ENCODE peak calls at places on chromosome 6, in eight cellular contexts. M is HFF-Myc, H is left lung, K is mucosa of descending colon, Z is astrocyte of the cerebellum, N is left ventricle myocardium inferior, R is right cardiac atrium, B is iPS DF 6.9. X is an unnamed sample.

GRCh38 chr6:35096129-35096852 is 44.8 kb downstream of the TCP11 start:
- DNase-seq in M (peak), H (no peak), K (no peak), Z (peak), N (no peak), R (no peak), B (no peak), X (peak)

GRCh38 chr6:35745480-35745879 is 8.6 kb downstream of the ARMC12 start:
- DNase-seq in M (no peak), H (no peak), K (no peak), Z (no peak), N (no peak), R (no peak), B (no peak), X (no peak)

GRCh38 chr6:155701342-155701741 is 245.7 kb upstream of the NOX3 start:
- DNase-seq in M (no peak), H (no peak), K (no peak), Z (no peak), N (no peak), R (no peak), B (no peak), X (no peak)

GRCh38 chr6:111461860-111462259 is 21.2 kb downstream of the REV3L start:
- DNase-seq in M (no peak), H (no peak), K (no peak), Z (no peak), N (no peak), R (no peak), B (no peak), X (no peak)

GRCh38 chr6:2556761-2557160 is 194.0 kb downstream of the MYLK4 start:
- DNase-seq in M (no peak), H (no peak), K (no peak), Z (no peak), N (no peak), R (no peak), B (no peak), X (no peak)

GRCh38 chr6:38804368-38804767 is 89.3 kb downstream of the DNAH8 start:
- DNase-seq in M (no peak), H (no peak), K (no peak), Z (no peak), N (no peak), R (no peak), B (no peak), X (no peak)

GRCh38 chr6:1312444-1313363 is 806 bp downstream of the FOXQ1 start:
- DNase-seq in M (no peak), H (peak), K (no peak), Z (no peak), N (no peak), R (no peak), B (no peak), X (no peak)

GRCh38 chr6:87772597-87773530 is 70.8 kb upstream of the AKIRIN2 start:
- DNase-seq in M (peak), H (no peak), K (no peak), Z (no peak), N (no peak), R (no peak), B (no peak), X (no peak)

GRCh38 chr6:126341126-126341525 is 1.2 kb downstream of the CENPW start:
- DNase-seq in M (no peak), H (no peak), K (no peak), Z (no peak), N (no peak), R (no peak), B (no peak), X (no peak)
- H3K4me3 ChIP-seq in M (peak), H (no peak), K (no peak), Z (peak), N (no peak), R (no peak), B (no peak), X (peak)

GRCh38 chr6:108361312-108361932 is 66.6 kb downstream of the AFG1L start:
- DNase-seq in M (no peak), H (no peak), K (no peak), Z (no peak), N (no peak), R (no peak), B (no peak), X (no peak)

GRCh38 chr6:108363113-108363512 is 68.3 kb downstream of the AFG1L start:
- DNase-seq in M (no peak), H (no peak), K (no peak), Z (no peak), N (no peak), R (no peak), B (no peak), X (no peak)

GRCh38 chr6:108359901-108360882 is 65.3 kb downstream of the AFG1L start:
- DNase-seq in M (no peak), H (no peak), K (no peak), Z (no peak), N (no peak), R (no peak), B (no peak), X (no peak)

GRCh38 chr6:108362455-108362854 is 67.6 kb downstream of the AFG1L start:
- DNase-seq in M (no peak), H (no peak), K (no peak), Z (no peak), N (no peak), R (no peak), B (no peak), X (no peak)

DNA sequence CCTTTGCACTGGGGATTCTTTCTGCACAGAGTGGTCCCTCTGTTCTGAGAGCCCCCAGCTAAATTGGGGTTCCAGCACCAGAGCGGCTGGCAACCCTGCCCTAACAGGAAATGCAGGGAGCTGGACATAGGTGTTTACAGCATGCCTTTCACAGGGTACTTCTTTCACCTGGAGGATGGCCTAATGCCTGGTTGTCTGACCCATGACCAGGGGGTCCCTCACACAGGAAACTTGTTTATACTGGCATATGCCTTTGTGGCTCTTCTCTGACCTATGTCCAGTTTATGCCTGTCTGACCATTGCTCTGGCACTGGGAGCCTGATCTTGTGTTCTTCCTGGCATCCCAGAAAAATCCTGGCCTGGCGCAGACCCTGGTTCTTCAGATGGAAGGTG is 66.1 kb downstream of the AFG1L start:
- DNase-seq in M (no peak), H (no peak), K (no peak), Z (no peak), N (no peak), R (no peak), B (no peak), X (no peak)
- H3K4me3 ChIP-seq in M (no peak), H (no peak), K (no peak), Z (no peak), N (no peak), R (no peak), B (no peak), X (no peak)

DNA sequence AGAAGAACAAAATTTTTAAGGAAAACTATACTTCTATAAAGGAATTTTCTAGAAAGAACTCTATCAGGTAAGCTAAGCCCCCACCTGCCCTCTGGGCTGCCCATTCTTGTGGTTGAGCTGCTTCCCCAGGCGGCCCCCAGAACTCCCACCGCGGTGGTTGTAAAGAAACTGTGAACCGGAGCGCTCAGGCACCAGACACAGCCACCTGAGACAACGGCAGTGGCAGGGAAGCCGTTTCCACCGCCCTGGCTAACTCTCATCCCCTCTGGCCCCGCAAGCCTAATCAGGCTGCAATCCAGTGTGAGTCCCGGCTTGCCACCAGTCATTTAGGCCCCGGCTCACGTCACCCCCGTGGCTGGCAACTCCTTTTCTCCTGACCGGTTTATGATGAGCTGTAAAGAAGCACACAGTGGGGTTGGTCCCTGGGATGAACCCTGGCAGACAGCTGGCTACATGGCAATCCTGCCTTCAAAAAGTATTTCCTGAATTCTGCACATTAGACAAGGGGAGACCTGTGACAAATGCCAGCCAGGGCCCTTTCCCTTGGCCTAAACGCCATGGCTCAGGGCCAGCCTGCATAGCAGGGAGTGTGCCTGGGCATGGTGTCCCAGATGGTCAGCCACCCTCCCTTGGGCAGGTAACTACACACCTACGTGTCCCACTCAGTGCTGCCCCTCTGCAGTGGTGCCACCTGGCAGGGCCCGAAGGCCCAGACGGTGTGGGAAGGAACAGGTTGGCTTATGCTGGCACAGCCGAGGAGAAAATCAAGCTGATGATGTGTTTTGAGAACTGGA is 63.8 kb upstream of the GPR31 start:
- DNase-seq in M (no peak), H (no peak), K (no peak), Z (no peak), N (no peak), R (no peak), B (no peak), X (no peak)
- H3K4me3 ChIP-seq in M (no peak), H (no peak), K (no peak), Z (no peak), N (no peak), R (no peak), B (no peak), X (no peak)

GRCh38 chr6:32047855-32048766 is 9.9 kb downstream of the CYP21A2 start:
- DNase-seq in M (no peak), H (peak), K (peak), Z (no peak), N (peak), R (peak), B (peak), X (no peak)
- H3K4me3 ChIP-seq in M (no peak), H (no peak), K (no peak), Z (no peak), N (no peak), R (no peak), B (no peak), X (no peak)

DNA sequence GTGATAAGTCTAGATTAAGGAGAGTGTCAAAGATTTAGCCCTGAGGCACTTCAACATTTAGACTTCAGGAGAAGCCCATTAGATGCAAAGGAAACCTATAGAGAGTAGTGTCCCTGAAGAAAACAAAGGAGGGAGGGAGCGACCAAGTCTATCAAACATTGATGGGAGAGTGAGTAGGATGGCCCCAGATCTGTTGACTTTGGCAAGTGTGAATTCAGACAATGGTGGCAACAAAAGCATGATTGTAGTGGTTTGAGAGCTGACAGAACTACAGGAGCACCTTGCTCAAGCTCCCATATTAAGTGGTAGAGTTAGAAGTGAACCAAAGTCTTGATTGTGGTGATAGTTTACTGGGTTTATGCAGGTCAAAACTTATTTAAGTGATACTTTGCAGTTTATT is 979 bp upstream of the ABCF1 start:
- DNase-seq in M (no peak), H (no peak), K (no peak), Z (no peak), N (no peak), R (no peak), B (no peak), X (no peak)
- H3K4me3 ChIP-seq in M (peak), H (peak), K (no peak), Z (peak), N (peak), R (peak), B (no peak), X (peak)

DNA sequence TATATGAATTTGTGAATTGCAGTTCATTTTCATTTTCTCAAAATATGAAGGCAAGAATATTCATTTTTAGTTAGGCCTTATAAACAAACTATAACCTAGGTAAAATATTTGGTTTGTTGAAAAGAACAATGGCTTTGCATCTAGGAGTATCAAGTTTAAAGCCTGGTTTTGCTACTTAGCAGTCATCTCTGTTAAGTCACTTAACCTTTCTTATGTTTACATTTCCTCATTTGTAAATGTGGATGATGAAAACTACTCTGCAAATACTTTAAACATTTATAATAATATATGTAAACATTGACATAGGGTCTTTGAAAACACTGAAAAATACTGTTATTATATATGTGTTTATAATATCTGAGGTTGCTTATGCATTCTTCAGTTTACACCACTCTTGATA is 135.5 kb downstream of the CENPW start:
- DNase-seq in M (no peak), H (no peak), K (no peak), Z (no peak), N (no peak), R (no peak), B (no peak), X (no peak)
- H3K4me3 ChIP-seq in M (no peak), H (no peak), K (no peak), Z (no peak), N (no peak), R (no peak), B (no peak), X (no peak)

GRCh38 chr6:128507337-128508310 is 12.8 kb downstream of the PTPRK start:
- DNase-seq in M (no peak), H (no peak), K (no peak), Z (no peak), N (no peak), R (no peak), B (no peak), X (no peak)
- H3K4me3 ChIP-seq in M (no peak), H (no peak), K (no peak), Z (no peak), N (no peak), R (no peak), B (no peak), X (no peak)

GRCh38 chr6:144265061-144265357 is 20.1 kb upstream of the UTRN start:
- DNase-seq in M (no peak), H (no peak), K (no peak), Z (no peak), N (no peak), R (no peak), B (no peak), X (no peak)

GRCh38 chr6:144266091-144266649 is 19.0 kb upstream of the UTRN start:
- DNase-seq in M (peak), H (no peak), K (no peak), Z (peak), N (peak), R (peak), B (no peak), X (peak)

GRCh38 chr6:144265390-144265789 is 19.7 kb upstream of the UTRN start:
- DNase-seq in M (no peak), H (no peak), K (no peak), Z (no peak), N (no peak), R (no peak), B (peak), X (peak)

GRCh38 chr6:144263786-144264185 is 21.3 kb upstream of the UTRN start:
- DNase-seq in M (no peak), H (no peak), K (no peak), Z (no peak), N (no peak), R (no peak), B (no peak), X (no peak)

DNA sequence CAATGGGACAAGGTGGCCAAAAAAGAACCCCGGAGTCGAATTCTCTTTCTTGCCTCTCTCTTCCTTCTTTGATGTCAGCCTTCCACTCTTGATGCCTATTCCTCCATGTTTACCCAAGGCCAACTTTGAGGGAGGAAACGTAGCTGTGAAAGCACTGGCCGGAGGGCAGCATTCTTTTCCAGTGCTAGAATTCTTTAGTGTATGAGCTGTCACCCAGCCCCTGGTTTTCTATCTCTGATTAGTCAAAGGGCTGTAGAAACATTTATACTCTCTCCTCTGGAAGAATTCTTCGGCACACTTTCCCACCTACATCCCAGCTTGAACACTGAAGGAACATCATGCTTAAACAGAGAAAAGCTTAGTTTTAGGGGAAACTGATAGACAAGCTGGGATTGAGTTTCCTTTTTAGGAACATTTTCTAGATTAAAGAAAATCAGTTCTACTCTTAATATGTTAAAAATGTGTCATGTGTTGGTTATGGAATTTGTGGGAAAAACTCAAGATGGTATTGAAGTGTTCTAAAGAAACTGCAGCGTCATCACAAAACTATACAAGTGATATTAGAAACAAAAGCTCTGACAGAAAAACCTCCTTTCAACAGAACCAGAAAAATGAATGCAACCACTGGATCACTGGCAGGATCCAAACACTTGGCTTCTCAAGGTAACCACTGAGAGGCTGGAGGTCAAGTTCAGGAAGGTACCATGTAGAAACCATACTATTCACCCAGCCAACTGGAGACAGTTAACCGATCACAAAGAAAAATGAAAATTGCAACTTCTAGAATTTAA is 20.7 kb upstream of the UTRN start:
- DNase-seq in M (peak), H (no peak), K (no peak), Z (peak), N (no peak), R (no peak), B (no peak), X (peak)
- H3K4me3 ChIP-seq in M (no peak), H (no peak), K (no peak), Z (no peak), N (no peak), R (no peak), B (no peak), X (no peak)

GRCh38 chr6:33989016-33989854 is 156.7 kb downstream of the GRM4 start:
- DNase-seq in M (no peak), H (no peak), K (no peak), Z (no peak), N (no peak), R (no peak), B (no peak), X (no peak)

GRCh38 chr6:33987531-33988021 is 158.3 kb downstream of the GRM4 start:
- DNase-seq in M (no peak), H (no peak), K (no peak), Z (no peak), N (no peak), R (no peak), B (no peak), X (no peak)

GRCh38 chr6:33985947-33986346 is 159.9 kb downstream of the GRM4 start:
- DNase-seq in M (no peak), H (no peak), K (no peak), Z (no peak), N (no peak), R (no peak), B (no peak), X (no peak)

GRCh38 chr6:33990061-33990541 is 155.8 kb downstream of the GRM4 start:
- DNase-seq in M (no peak), H (no peak), K (no peak), Z (no peak), N (no peak), R (no peak), B (no peak), X (no peak)

DNA sequence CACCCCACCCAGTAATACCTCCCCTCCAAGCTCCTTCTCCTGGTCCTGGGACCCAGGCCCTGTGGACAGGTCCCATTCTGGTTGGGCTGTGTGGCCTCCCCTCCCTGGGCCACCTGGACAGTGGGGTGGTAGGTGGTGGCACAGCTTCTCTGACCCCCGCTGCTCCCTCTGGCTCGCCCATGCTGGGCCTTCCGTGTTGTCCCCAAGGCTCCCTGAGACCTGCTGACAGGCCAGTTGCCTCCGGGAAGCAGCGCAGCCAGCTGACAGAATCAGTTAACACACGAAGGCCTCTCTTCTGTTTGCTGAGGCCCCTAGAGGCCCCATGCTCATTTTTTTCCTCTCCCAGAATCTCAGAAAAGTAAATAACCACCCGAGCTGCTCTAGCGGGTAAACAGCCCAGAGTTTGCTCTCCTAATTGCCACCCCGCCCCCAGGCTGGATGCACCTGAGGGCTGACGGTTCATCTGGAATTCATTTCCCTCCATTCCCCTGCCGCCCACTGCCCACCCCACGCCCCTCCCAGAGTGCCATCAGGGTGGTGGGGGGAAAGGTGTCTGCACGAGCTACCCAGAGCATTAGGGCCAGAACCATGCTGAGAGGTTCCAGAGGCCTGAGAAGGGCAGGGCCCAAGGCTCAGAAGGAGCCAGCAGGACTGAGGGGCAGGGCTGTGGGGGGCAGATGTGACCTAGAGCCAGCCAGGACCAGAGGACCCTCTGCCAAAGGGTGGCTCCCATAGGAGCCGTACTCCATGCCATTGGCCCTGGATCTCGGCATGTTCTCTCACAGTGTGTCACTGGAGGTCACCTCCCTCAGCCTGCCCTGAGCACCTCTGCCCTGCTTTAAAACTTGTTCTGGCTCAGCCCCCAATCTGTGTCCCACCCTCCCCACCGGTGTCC is 157.5 kb downstream of the GRM4 start:
- DNase-seq in M (no peak), H (no peak), K (peak), Z (no peak), N (no peak), R (no peak), B (no peak), X (no peak)
- H3K4me3 ChIP-seq in M (no peak), H (no peak), K (no peak), Z (no peak), N (no peak), R (no peak), B (no peak), X (no peak)

GRCh38 chr6:127117979-127118504 is 429 bp upstream of the RSPO3 start:
- DNase-seq in M (no peak), H (peak), K (no peak), Z (no peak), N (no peak), R (peak), B (no peak), X (no peak)
- H3K4me3 ChIP-seq in M (peak), H (peak), K (no peak), Z (peak), N (peak), R (peak), B (peak), X (peak)

X was measured in skeletal muscle cell.